ENCODE peak calls at places on chromosomes 5 and 9, in six cellular contexts. O is neural progenitor cell, N is PC-3, V is HepG2, W is K562, G is Karpas-422. R is an unnamed sample.
A peak's percentile ranks its signal among the peaks of the same experiment; 100 is the strongest.

GRCh38 chr9:86341007-86341491 is 13.2 kb downstream of the TUT7 start:
- DNase-seq in O (no peak), N (peak; percentile 62), V (no peak), W (no peak), G (no peak), R (no peak)

GRCh38 chr5:177320879-177321278 is 9.2 kb upstream of the MXD3 start:
- DNase-seq in O (no peak), N (no peak), V (no peak), W (no peak), G (peak; percentile 59), R (peak; percentile 31)

GRCh38 chr5:158203256-158203655 is 344.3 kb upstream of the CLINT1 start:
- DNase-seq in O (no peak), N (no peak), V (no peak), W (no peak), G (peak; percentile 45), R (peak; percentile 18)

GRCh38 chr5:142621227-142621626 is 64.7 kb downstream of the FGF1 start:
- DNase-seq in O (no peak), N (peak; percentile 78), V (no peak), W (no peak), G (no peak), R (no peak)

GRCh38 chr5:152514827-152515397 is 109.8 kb upstream of the NMUR2 start:
- DNase-seq in O (peak; percentile 67), N (peak; percentile 53), V (peak; percentile 18), W (no peak), G (peak; percentile 78), R (no peak)

GRCh38 chr5:178428341-178429155 is 161.6 kb downstream of the COL23A1 start:
- DNase-seq in O (peak; percentile 17), N (no peak), V (no peak), W (no peak), G (no peak), R (peak; percentile 62)

GRCh38 chr5:149370878-149371277 is 8.2 kb downstream of the IL17B start:
- DNase-seq in O (no peak), N (peak; percentile 34), V (no peak), W (no peak), G (no peak), R (no peak)

GRCh38 chr5:60822285-60822556 is 21.8 kb downstream of the ELOVL7 start:
- DNase-seq in O (no peak), N (no peak), V (no peak), W (no peak), G (no peak), R (no peak)

GRCh38 chr5:82975812-82976211 is 101.4 kb downstream of the TMEM167A start:
- DNase-seq in O (no peak), N (peak; percentile 88), V (peak; percentile 37), W (no peak), G (no peak), R (no peak)

GRCh38 chr5:120507197-120507596 is 43.1 kb downstream of the PRR16 start:
- DNase-seq in O (no peak), N (no peak), V (no peak), W (no peak), G (no peak), R (no peak)

GRCh38 chr9:85521331-85522197 is 220.2 kb downstream of the AGTPBP1 start:
- DNase-seq in O (no peak), N (no peak), V (no peak), W (no peak), G (no peak), R (no peak)

GRCh38 chr5:174090147-174090546 is 44.6 kb downstream of the NSG2 start:
- DNase-seq in O (no peak), N (no peak), V (no peak), W (no peak), G (no peak), R (no peak)

GRCh38 chr5:135317286-135317685 is 81.7 kb downstream of the MACROH2A1 start:
- DNase-seq in O (no peak), N (no peak), V (no peak), W (no peak), G (no peak), R (no peak)

GRCh38 chr9:5688109-5688508 is 59.2 kb downstream of the RIC1 start:
- DNase-seq in O (no peak), N (peak; percentile 12), V (no peak), W (peak; percentile 9), G (no peak), R (no peak)

GRCh38 chr9:33737811-33738606 is 57.4 kb upstream of the PRSS3 start:
- DNase-seq in O (peak; percentile 79), N (peak; percentile 63), V (peak; percentile 56), W (peak; percentile 16), G (peak; percentile 84), R (peak; percentile 56)
- H2AFZ ChIP-seq in O (peak overlapping the region; percentile 90), N (peak overlapping the region; percentile 90), V (no peak overlapping the region), W (peak overlapping the region; percentile 25), G (no peak overlapping the region), R (peak overlapping the region; percentile 60)

DNA sequence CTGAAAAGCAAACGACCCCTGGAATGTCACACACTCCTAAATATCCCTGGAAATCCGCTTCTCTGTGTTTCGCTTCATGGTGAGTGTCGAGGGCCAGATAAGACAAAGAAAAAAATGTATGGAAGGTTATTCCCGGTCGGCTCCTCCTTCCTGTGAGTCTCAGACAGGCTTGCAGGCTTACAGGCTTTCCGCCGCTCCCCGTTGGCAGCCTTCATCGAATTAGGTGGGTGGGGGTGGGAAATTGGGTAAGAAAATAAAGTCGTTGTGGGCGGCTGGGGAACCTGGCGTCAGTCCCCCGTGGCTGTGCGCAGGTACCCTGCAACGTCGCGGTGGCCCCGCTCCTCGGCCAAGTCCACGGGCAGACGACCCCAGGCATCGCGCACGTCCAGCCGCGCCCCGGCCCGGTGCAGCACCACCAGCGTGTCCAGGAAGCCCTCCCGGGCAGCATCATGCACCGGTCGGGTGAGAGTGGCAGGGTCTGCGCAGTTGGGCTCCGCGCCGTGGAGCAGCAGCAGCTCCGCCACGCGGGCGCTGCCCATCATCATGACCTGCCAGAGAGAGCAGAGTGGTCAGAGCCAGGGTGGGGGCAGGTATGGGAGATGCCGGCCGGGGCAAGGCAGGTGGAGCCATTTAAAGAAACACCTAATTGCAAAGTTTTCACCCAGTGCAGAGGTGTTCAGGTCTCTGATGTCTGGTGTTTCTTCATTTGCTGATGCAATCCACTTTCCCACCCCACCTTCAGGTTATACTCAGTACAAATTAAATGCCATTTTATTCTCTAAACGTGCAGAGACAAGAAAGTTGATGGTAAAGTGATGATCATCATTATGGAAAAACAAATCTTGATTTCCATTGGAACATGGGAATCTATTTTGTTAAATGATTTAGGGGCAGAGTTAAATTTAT is 3.2 kb downstream of the CDKN2B start:
- DNase-seq in O (peak; percentile 52), N (no peak), V (no peak), W (no peak), G (no peak), R (no peak)
- H2AFZ ChIP-seq in O (no peak overlapping the region), N (no peak overlapping the region), V (no peak overlapping the region), W (no peak overlapping the region), G (no peak overlapping the region), R (no peak overlapping the region)

GRCh38 chr5:78757269-78758053 is 108.9 kb upstream of the LHFPL2 start:
- DNase-seq in O (no peak), N (peak; percentile 43), V (peak; percentile 46), W (no peak), G (no peak), R (peak; percentile 83)
- H2AFZ ChIP-seq in O (no peak overlapping the region), N (peak overlapping the region; percentile 55), V (no peak overlapping the region), W (no peak overlapping the region), G (no peak overlapping the region), R (no peak overlapping the region)

DNA sequence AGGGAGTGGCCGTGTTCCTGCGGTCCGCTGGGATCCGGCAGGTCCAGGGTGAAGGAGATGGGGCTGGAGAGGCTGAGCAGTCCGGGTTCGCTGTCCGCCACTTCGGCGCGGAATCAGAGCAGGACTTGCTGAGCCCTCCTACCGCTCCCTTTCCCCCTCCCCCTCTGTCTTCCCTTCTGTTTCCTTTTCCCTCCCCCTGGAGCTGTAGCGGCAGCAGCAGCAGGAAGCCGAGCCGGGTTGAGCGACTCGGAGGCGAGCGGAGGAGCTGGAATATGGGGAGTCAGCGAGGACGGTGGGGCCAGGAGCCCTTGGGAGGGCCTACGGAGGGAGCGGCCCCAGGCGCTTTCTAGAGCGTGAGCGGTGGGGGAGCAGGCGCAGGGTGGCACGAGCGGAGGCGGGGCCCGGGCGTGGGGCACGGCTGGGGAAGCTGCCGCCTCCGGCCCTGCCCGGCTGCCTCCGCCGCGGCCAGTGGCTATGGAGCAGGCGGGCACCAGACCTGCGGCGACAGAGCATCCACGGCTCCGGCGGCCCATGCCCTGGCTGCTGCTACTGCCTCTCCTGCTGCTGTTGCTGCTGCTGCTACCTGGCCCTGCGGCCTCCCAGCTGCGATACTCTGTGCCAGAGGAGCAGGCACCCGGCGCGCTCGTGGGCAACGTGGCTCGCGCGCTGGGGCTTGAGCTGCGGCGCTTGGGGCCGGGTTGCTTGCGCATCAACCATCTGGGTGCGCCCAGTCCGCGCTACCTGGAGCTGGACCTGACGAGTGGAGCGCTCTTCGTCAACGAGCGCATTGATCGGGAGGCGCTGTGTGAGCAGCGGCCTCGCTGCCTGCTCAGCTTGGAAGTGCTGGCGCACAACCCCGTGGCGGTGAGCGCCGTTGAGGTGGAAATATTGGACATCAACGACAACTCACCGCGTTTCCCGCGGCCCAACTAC is at the start of gene PCDHAC2:
- DNase-seq in O (peak; percentile 82), N (peak; percentile 60), V (no peak), W (no peak), G (no peak), R (peak; percentile 76)
- H2AFZ ChIP-seq in O (peak within 1 kb of the TSS; percentile 80), N (peak within 1 kb of the TSS; percentile 94), V (no peak within 1 kb of the TSS), W (no peak within 1 kb of the TSS), G (no peak within 1 kb of the TSS), R (peak within 1 kb of the TSS; percentile 70)

R was measured in osteoblast.